ENCODE peak calls at places on chromosomes 7 and 10, in nine cellular contexts. One of them, this sample, is unnamed.

GRCh38 chr7:23520582-23520981 is 11.2 kb downstream of the TRA2A start:
- DNase-seq in NCI-H1105: no peak
- DNase-seq in choroid plexus epithelial cell: no peak
- DNase-seq in foreskin fibroblast: no peak
- DNase-seq in NCI-H1436: no peak
- DNase-seq in GM19239: no peak
- DNase-seq in skeletal muscle cell: no peak
- DNase-seq in AG09319: no peak
- DNase-seq in SW 1271: no peak
- DNase-seq in this sample: no peak

GRCh38 chr7:106770191-106770590 is 94.9 kb upstream of the PIK3CG start:
- DNase-seq in NCI-H1105: no peak
- DNase-seq in choroid plexus epithelial cell: peak
- DNase-seq in foreskin fibroblast: peak
- DNase-seq in NCI-H1436: no peak
- DNase-seq in GM19239: no peak
- DNase-seq in skeletal muscle cell: peak
- DNase-seq in AG09319: peak
- DNase-seq in SW 1271: peak
- DNase-seq in this sample: peak

GRCh38 chr7:116571037-116571436 is 46.2 kb downstream of the CAV1 start:
- DNase-seq in NCI-H1105: no peak
- DNase-seq in choroid plexus epithelial cell: peak
- DNase-seq in foreskin fibroblast: peak
- DNase-seq in NCI-H1436: no peak
- DNase-seq in GM19239: no peak
- DNase-seq in skeletal muscle cell: peak
- DNase-seq in AG09319: peak
- DNase-seq in SW 1271: no peak
- DNase-seq in this sample: peak

GRCh38 chr7:124032369-124033092 is at the start of gene TMEM229A:
- DNase-seq in NCI-H1105: peak
- DNase-seq in choroid plexus epithelial cell: peak
- DNase-seq in foreskin fibroblast: peak
- DNase-seq in NCI-H1436: peak
- DNase-seq in GM19239: peak
- DNase-seq in skeletal muscle cell: no peak
- DNase-seq in AG09319: no peak
- DNase-seq in SW 1271: no peak
- DNase-seq in this sample: peak

GRCh38 chr7:44988718-44989117 is 9.9 kb upstream of the MYO1G start:
- DNase-seq in NCI-H1105: no peak
- DNase-seq in choroid plexus epithelial cell: no peak
- DNase-seq in foreskin fibroblast: no peak
- DNase-seq in NCI-H1436: no peak
- DNase-seq in GM19239: no peak
- DNase-seq in skeletal muscle cell: no peak
- DNase-seq in AG09319: no peak
- DNase-seq in SW 1271: no peak
- DNase-seq in this sample: no peak

GRCh38 chr7:138459300-138460175 is 521 bp upstream of the TRIM24 start:
- DNase-seq in NCI-H1105: peak
- DNase-seq in choroid plexus epithelial cell: peak
- DNase-seq in foreskin fibroblast: peak
- DNase-seq in NCI-H1436: peak
- DNase-seq in GM19239: peak
- DNase-seq in skeletal muscle cell: peak
- DNase-seq in AG09319: peak
- DNase-seq in SW 1271: peak
- DNase-seq in this sample: no peak

GRCh38 chr10:77784856-77785255 is 141.7 kb downstream of the DLG5 start:
- DNase-seq in NCI-H1105: no peak
- DNase-seq in choroid plexus epithelial cell: peak
- DNase-seq in foreskin fibroblast: peak
- DNase-seq in NCI-H1436: no peak
- DNase-seq in GM19239: no peak
- DNase-seq in skeletal muscle cell: peak
- DNase-seq in AG09319: no peak
- DNase-seq in SW 1271: no peak
- DNase-seq in this sample: peak

GRCh38 chr7:36906956-36907355 is 182.7 kb upstream of the AOAH start:
- DNase-seq in NCI-H1105: no peak
- DNase-seq in choroid plexus epithelial cell: no peak
- DNase-seq in foreskin fibroblast: no peak
- DNase-seq in NCI-H1436: no peak
- DNase-seq in GM19239: no peak
- DNase-seq in skeletal muscle cell: no peak
- DNase-seq in AG09319: no peak
- DNase-seq in SW 1271: no peak
- DNase-seq in this sample: no peak

GRCh38 chr7:20651960-20652544 is 36.6 kb downstream of the ABCB5 start:
- DNase-seq in NCI-H1105: no peak
- DNase-seq in choroid plexus epithelial cell: peak
- DNase-seq in foreskin fibroblast: no peak
- DNase-seq in NCI-H1436: no peak
- DNase-seq in GM19239: no peak
- DNase-seq in skeletal muscle cell: no peak
- DNase-seq in AG09319: no peak
- DNase-seq in SW 1271: no peak
- DNase-seq in this sample: peak

GRCh38 chr10:130337305-130337640 is 201.1 kb downstream of the GLRX3 start:
- DNase-seq in NCI-H1105: no peak
- DNase-seq in choroid plexus epithelial cell: no peak
- DNase-seq in foreskin fibroblast: no peak
- DNase-seq in NCI-H1436: no peak
- DNase-seq in GM19239: no peak
- DNase-seq in skeletal muscle cell: no peak
- DNase-seq in AG09319: no peak
- DNase-seq in SW 1271: no peak
- DNase-seq in this sample: no peak

GRCh38 chr7:81926154-81926553 is 156.3 kb upstream of the HGF start:
- DNase-seq in NCI-H1105: no peak
- DNase-seq in choroid plexus epithelial cell: no peak
- DNase-seq in foreskin fibroblast: peak
- DNase-seq in NCI-H1436: no peak
- DNase-seq in GM19239: no peak
- DNase-seq in skeletal muscle cell: peak
- DNase-seq in AG09319: peak
- DNase-seq in SW 1271: no peak
- DNase-seq in this sample: no peak

GRCh38 chr10:33412261-33413092 is 78.0 kb upstream of the NRP1 start:
- DNase-seq in NCI-H1105: no peak
- DNase-seq in choroid plexus epithelial cell: peak
- DNase-seq in foreskin fibroblast: peak
- DNase-seq in NCI-H1436: no peak
- DNase-seq in GM19239: no peak
- DNase-seq in skeletal muscle cell: peak
- DNase-seq in AG09319: peak
- DNase-seq in SW 1271: no peak
- DNase-seq in this sample: peak

GRCh38 chr7:28919510-28919909 is 38.6 kb downstream of the TRIL start:
- DNase-seq in NCI-H1105: no peak
- DNase-seq in choroid plexus epithelial cell: peak
- DNase-seq in foreskin fibroblast: peak
- DNase-seq in NCI-H1436: no peak
- DNase-seq in GM19239: no peak
- DNase-seq in skeletal muscle cell: peak
- DNase-seq in AG09319: no peak
- DNase-seq in SW 1271: no peak
- DNase-seq in this sample: no peak

GRCh38 chr10:58266003-58266825 is 1.5 kb downstream of the IPMK start:
- DNase-seq in NCI-H1105: no peak
- DNase-seq in choroid plexus epithelial cell: peak
- DNase-seq in foreskin fibroblast: peak
- DNase-seq in NCI-H1436: no peak
- DNase-seq in GM19239: no peak
- DNase-seq in skeletal muscle cell: peak
- DNase-seq in AG09319: no peak
- DNase-seq in SW 1271: no peak
- DNase-seq in this sample: peak

GRCh38 chr10:29668628-29669027 is 33.9 kb upstream of the SVIL start:
- DNase-seq in NCI-H1105: no peak
- DNase-seq in choroid plexus epithelial cell: peak
- DNase-seq in foreskin fibroblast: no peak
- DNase-seq in NCI-H1436: no peak
- DNase-seq in GM19239: no peak
- DNase-seq in skeletal muscle cell: no peak
- DNase-seq in AG09319: no peak
- DNase-seq in SW 1271: no peak
- DNase-seq in this sample: no peak

GRCh38 chr7:95155965-95156364 is 168.4 kb downstream of the PON1 start:
- DNase-seq in NCI-H1105: no peak
- DNase-seq in choroid plexus epithelial cell: no peak
- DNase-seq in foreskin fibroblast: no peak
- DNase-seq in NCI-H1436: no peak
- DNase-seq in GM19239: no peak
- DNase-seq in skeletal muscle cell: no peak
- DNase-seq in AG09319: no peak
- DNase-seq in SW 1271: no peak
- DNase-seq in this sample: no peak

GRCh38 chr10:86364551-86365345 is 1.8 kb downstream of the GRID1 start:
- DNase-seq in NCI-H1105: no peak
- DNase-seq in choroid plexus epithelial cell: no peak
- DNase-seq in foreskin fibroblast: no peak
- DNase-seq in NCI-H1436: no peak
- DNase-seq in GM19239: no peak
- DNase-seq in skeletal muscle cell: no peak
- DNase-seq in AG09319: no peak
- DNase-seq in SW 1271: no peak
- DNase-seq in this sample: no peak

GRCh38 chr10:133204226-133205015 is 25.6 kb upstream of the UTF1 start:
- DNase-seq in NCI-H1105: no peak
- DNase-seq in choroid plexus epithelial cell: no peak
- DNase-seq in foreskin fibroblast: no peak
- DNase-seq in NCI-H1436: no peak
- DNase-seq in GM19239: no peak
- DNase-seq in skeletal muscle cell: no peak
- DNase-seq in AG09319: no peak
- DNase-seq in SW 1271: no peak
- DNase-seq in this sample: no peak

GRCh38 chr7:8125680-8126444 is 136.1 kb downstream of the ICA1 start:
- DNase-seq in NCI-H1105: no peak
- DNase-seq in choroid plexus epithelial cell: no peak
- DNase-seq in foreskin fibroblast: no peak
- DNase-seq in NCI-H1436: no peak
- DNase-seq in GM19239: no peak
- DNase-seq in skeletal muscle cell: no peak
- DNase-seq in AG09319: no peak
- DNase-seq in SW 1271: no peak
- DNase-seq in this sample: no peak

GRCh38 chr7:77310982-77311381 is 105.2 kb downstream of the GSAP start:
- DNase-seq in NCI-H1105: no peak
- DNase-seq in choroid plexus epithelial cell: no peak
- DNase-seq in foreskin fibroblast: no peak
- DNase-seq in NCI-H1436: peak
- DNase-seq in GM19239: no peak
- DNase-seq in skeletal muscle cell: no peak
- DNase-seq in AG09319: no peak
- DNase-seq in SW 1271: no peak
- DNase-seq in this sample: no peak

GRCh38 chr7:72321081-72321480 is 91.1 kb downstream of the CALN1 start:
- DNase-seq in NCI-H1105: no peak
- DNase-seq in choroid plexus epithelial cell: no peak
- DNase-seq in foreskin fibroblast: no peak
- DNase-seq in NCI-H1436: no peak
- DNase-seq in GM19239: no peak
- DNase-seq in skeletal muscle cell: no peak
- DNase-seq in AG09319: no peak
- DNase-seq in SW 1271: no peak
- DNase-seq in this sample: no peak

GRCh38 chr7:47938574-47939165 is 9.6 kb downstream of the PKD1L1 start:
- DNase-seq in NCI-H1105: no peak
- DNase-seq in choroid plexus epithelial cell: no peak
- DNase-seq in foreskin fibroblast: no peak
- DNase-seq in NCI-H1436: no peak
- DNase-seq in GM19239: no peak
- DNase-seq in skeletal muscle cell: no peak
- DNase-seq in AG09319: no peak
- DNase-seq in SW 1271: no peak
- DNase-seq in this sample: no peak

GRCh38 chr10:30529373-30529998 is 95.5 kb downstream of the MAP3K8 start:
- DNase-seq in NCI-H1105: no peak
- DNase-seq in choroid plexus epithelial cell: no peak
- DNase-seq in foreskin fibroblast: no peak
- DNase-seq in NCI-H1436: no peak
- DNase-seq in GM19239: no peak
- DNase-seq in skeletal muscle cell: no peak
- DNase-seq in AG09319: no peak
- DNase-seq in SW 1271: no peak
- DNase-seq in this sample: no peak